ENCODE peak calls at places on chromosomes 7 and 10, in ten cellular contexts. V is heart right ventricle, U is cardiac fibroblast, M is heart left ventricle, S is nephron progenitor cell, X is suprapubic skin, H is PC-9, E is foreskin keratinocyte, C is left ventricle myocardium inferior, W is right lobe of liver. J is an unnamed sample.

GRCh38 chr7:117061751-117062150 is 108.5 kb downstream of the ST7 start:
- DNase-seq in H (no peak), W (no peak), U (peak; percentile 63), X (no peak), M (no peak), S (no peak), C (no peak), V (no peak), E (peak; percentile 40), J (no peak)

GRCh38 chr7:18221377-18222290 is 194.0 kb upstream of the PRPS1L1 start:
- DNase-seq in S (no peak), H (no peak), E (no peak), U (peak; percentile 27), X (no peak), C (no peak), W (no peak), V (no peak), M (no peak), J (no peak)

GRCh38 chr7:11130012-11130411 is 156.3 kb downstream of the PHF14 start:
- DNase-seq in H (no peak), U (peak; percentile 51), E (no peak), S (no peak), W (no peak), C (no peak), M (no peak), V (no peak), X (no peak), J (no peak)

GRCh38 chr7:64888561-64888900 is 14.5 kb upstream of the ZNF273 start:
- DNase-seq in S (peak; percentile 18), U (no peak), M (no peak), W (no peak), C (no peak), V (no peak), X (peak; percentile 77), H (no peak), E (no peak), J (peak; percentile 61)

GRCh38 chr10:78071140-78071856 is 37.6 kb downstream of the RPS24 start:
- DNase-seq in H (no peak), X (no peak), U (no peak), C (no peak), W (no peak), V (no peak), E (no peak), M (no peak), S (no peak), J (no peak)

GRCh38 chr10:80454526-80455460 is 683 bp downstream of the TSPAN14 start:
- DNase-seq in H (no peak), M (peak; percentile 61), U (no peak), V (peak; percentile 56), S (peak; percentile 60), C (peak; percentile 65), W (peak; percentile 77), E (no peak), X (no peak), J (no peak)

GRCh38 chr10:97713351-97713827 is at the start of gene MARVELD1:
- DNase-seq in V (peak; percentile 81), C (peak; percentile 82), H (no peak), X (peak; percentile 85), E (peak; percentile 67), W (peak; percentile 61), S (peak; percentile 78), U (peak; percentile 78), M (peak; percentile 84), J (no peak)

GRCh38 chr10:131617113-131617877 is 283.5 kb upstream of the PPP2R2D start:
- DNase-seq in M (no peak), V (no peak), E (no peak), S (no peak), W (no peak), X (no peak), U (no peak), H (no peak), C (no peak), J (no peak)

GRCh38 chr7:94231333-94231732 is 163.4 kb upstream of the COL1A2 start:
- DNase-seq in V (no peak), C (no peak), W (no peak), S (no peak), E (no peak), M (no peak), H (no peak), U (no peak), X (no peak), J (no peak)

GRCh38 chr7:10973942-10974716 is 457 bp downstream of the PHF14 start:
- DNase-seq in X (no peak), E (no peak), H (no peak), C (peak; percentile 30), V (no peak), W (no peak), M (peak; percentile 34), U (peak; percentile 48), S (peak; percentile 67), J (no peak)

DNA sequence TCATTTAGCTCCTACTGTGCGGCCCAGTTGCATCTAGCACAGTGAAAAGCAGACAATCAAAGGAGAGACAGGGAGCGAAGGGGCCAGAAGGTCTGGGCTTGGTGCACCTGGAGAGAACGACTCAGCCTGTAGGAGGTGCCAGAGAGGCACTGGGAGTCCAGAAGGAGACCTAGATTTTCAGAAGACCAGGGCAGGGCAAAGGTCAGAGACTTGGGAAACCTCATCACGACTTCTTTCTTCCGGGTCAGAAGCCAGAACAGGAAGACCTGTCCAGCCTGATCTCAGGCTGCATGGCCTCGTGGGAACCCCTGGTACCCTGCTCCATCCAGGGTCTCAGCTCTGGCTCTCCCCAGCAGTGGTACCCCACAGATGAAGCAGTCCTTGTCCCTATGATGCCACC is 5.2 kb downstream of the AGAP3 start:
- DNase-seq in C (no peak), M (no peak), W (no peak), H (no peak), S (no peak), X (no peak), V (no peak), U (no peak), E (no peak), J (no peak)
- TF ChIP-seq CTCF in C (peak; percentile 56), M (peak; percentile 20), W (peak; percentile 32), H (peak; percentile 61), S (peak; percentile 54), X (peak; percentile 56), V (peak; percentile 56), U (peak; percentile 66), E (peak; percentile 60), J (peak; percentile 66)

GRCh38 chr10:99659031-99659867 is at the start of gene ENTPD7:
- DNase-seq in X (peak; percentile 97), V (peak; percentile 94), S (peak; percentile 93), W (peak; percentile 98), U (peak; percentile 95), M (peak; percentile 95), H (peak; percentile 89), E (peak; percentile 93), C (peak; percentile 95), J (peak; percentile 94)
- TF ChIP-seq CTCF in X (peak; percentile 46), V (peak; percentile 44), S (no peak), W (peak; percentile 61), U (peak; percentile 33), M (peak; percentile 41), H (no peak), E (peak; percentile 46), C (peak; percentile 62), J (peak; percentile 63)

DNA sequence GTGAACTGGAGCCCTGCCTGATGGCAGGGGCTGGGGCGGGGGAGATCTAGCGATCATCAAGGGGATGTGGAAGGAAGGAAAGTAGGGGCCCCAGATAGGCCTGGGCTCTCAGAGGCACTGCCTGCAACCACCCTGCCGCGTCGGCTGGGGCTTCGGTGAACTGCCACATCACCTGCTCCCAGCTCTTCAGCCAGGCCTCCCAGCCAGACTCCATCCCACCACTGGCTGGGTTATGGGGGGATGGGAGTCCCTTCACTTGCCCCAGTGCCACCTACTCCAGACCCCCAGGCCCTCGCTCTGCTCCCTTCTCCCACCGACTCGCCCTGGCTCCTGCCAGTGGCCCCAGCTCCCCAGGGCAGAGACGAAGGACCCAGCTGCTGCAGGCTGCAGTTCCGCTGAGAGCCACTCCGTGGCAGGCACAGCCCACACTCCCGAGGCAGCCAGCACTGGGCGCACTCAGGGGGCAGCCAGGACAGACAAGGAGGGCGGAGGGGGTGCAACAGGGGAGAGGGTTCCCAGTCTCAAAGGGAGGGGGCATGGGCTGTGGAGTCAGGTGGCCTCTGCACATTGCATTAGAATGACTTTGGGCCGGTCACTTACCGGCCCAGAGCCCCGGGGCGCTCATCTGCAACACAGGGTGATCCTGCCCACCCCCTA is 15.2 kb downstream of the KCNH2 start:
- DNase-seq in W (no peak), S (peak; percentile 75), M (peak; percentile 69), C (peak; percentile 52), X (no peak), H (no peak), E (peak; percentile 17), V (peak; percentile 69), U (peak; percentile 29), J (no peak)
- TF ChIP-seq CTCF in W (peak; percentile 74), S (peak; percentile 77), M (peak; percentile 85), C (peak; percentile 89), X (peak; percentile 88), H (peak; percentile 97), E (peak; percentile 84), V (peak; percentile 91), U (peak; percentile 96), J (peak; percentile 88)

GRCh38 chr10:17802350-17802749 is 6.8 kb upstream of the MRC1 start:
- DNase-seq in C (no peak), V (no peak), X (no peak), H (no peak), M (no peak), E (no peak), W (no peak), S (no peak), U (no peak), J (no peak)

GRCh38 chr10:17805440-17805839 is 3.7 kb upstream of the MRC1 start:
- DNase-seq in C (no peak), H (no peak), S (no peak), E (no peak), W (no peak), X (no peak), U (no peak), V (no peak), M (no peak), J (no peak)

GRCh38 chr10:17802966-17803365 is 6.2 kb upstream of the MRC1 start:
- DNase-seq in C (no peak), X (no peak), M (no peak), U (peak; percentile 79), S (no peak), W (no peak), H (no peak), V (no peak), E (no peak), J (no peak)

GRCh38 chr10:17805921-17806577 is 3.1 kb upstream of the MRC1 start:
- DNase-seq in U (no peak), V (no peak), W (no peak), C (no peak), H (no peak), M (no peak), X (no peak), S (no peak), E (peak; percentile 9), J (no peak)

DNA sequence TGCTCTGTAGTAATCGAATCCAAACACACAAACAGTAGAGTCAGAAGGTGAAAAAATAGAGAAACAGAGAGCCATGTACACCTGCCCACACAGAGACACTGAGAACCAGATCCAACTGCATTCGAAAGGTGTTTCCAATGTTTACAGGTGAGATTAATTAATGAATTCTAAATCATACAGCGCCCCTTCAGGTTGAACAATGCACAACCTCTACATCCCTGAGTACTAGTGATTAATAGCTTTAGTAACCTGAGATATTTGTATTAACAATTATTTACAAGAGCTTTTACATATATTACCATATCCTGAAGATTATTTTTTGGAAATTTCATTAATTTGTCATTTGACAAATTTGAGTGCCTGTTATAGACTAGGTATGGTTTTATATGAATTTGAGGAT is 7.6 kb upstream of the MRC1 start:
- DNase-seq in E (no peak), S (no peak), V (no peak), X (no peak), U (no peak), M (no peak), C (no peak), W (no peak), H (no peak), J (no peak)
- TF ChIP-seq CTCF in E (peak; percentile 39), S (peak; percentile 3), V (no peak), X (no peak), U (no peak), M (no peak), C (no peak), W (no peak), H (peak; percentile 33), J (peak; percentile 49)

J was measured in type B pancreatic cell.